ENCODE peak calls at places on chromosome 5, in seven cellular contexts. R, J, S, Q, E, W and O are unnamed samples. For H3K27me3, the result is how much of the 10 kb centered on the place peaks cover.

GRCh38 chr5:143698534-143698933 is 113.4 kb upstream of the HMHB1 start:
- DNase-seq in Q (no peak), W (no peak), R (no peak), J (no peak), S (no peak), E (no peak), O (no peak)

GRCh38 chr5:7808998-7809397 is 41.9 kb downstream of the CFAP90 start:
- DNase-seq in W (no peak), R (no peak), E (no peak), J (no peak), S (no peak), Q (no peak), O (no peak)

GRCh38 chr5:15933481-15934207 is 245.9 kb downstream of the MARCHF11 start:
- DNase-seq in E (no peak), J (no peak), S (no peak), R (no peak), W (no peak), Q (no peak), O (no peak)

GRCh38 chr5:95583992-95584391 is 29.1 kb downstream of the ARSK start:
- DNase-seq in E (no peak), S (no peak), Q (no peak), R (no peak), W (no peak), J (no peak), O (no peak)

GRCh38 chr5:97735209-97735608 is 552.2 kb upstream of the RIOK2 start:
- DNase-seq in S (no peak), W (no peak), Q (no peak), R (no peak), J (no peak), E (no peak), O (no peak)

GRCh38 chr5:156325671-156326070 is 1.3 kb upstream of the SGCD start:
- DNase-seq in E (no peak), S (no peak), Q (no peak), R (no peak), J (no peak), W (no peak), O (no peak)

GRCh38 chr5:51382759-51383493 is at the start of gene ISL1:
- DNase-seq in E (no peak), Q (peak), W (no peak), J (peak), S (no peak), R (no peak), O (no peak)

GRCh38 chr5:140245354-140245753 is 57.5 kb downstream of the PFDN1 start:
- DNase-seq in R (no peak), W (no peak), Q (no peak), E (no peak), J (no peak), S (no peak), O (peak)

GRCh38 chr5:141517902-141518610 is 29.2 kb downstream of the PCDHGC5 start:
- DNase-seq in R (no peak), S (no peak), W (no peak), Q (no peak), J (peak), E (no peak), O (no peak)

GRCh38 chr5:143887302-143887638 is 75.3 kb downstream of the HMHB1 start:
- DNase-seq in J (no peak), E (peak), R (peak), W (no peak), Q (no peak), S (peak), O (peak)

GRCh38 chr5:131393498-131393968 is 129.7 kb downstream of the CDC42SE2 start:
- DNase-seq in E (no peak), S (no peak), Q (no peak), J (no peak), W (no peak), R (no peak), O (no peak)

DNA sequence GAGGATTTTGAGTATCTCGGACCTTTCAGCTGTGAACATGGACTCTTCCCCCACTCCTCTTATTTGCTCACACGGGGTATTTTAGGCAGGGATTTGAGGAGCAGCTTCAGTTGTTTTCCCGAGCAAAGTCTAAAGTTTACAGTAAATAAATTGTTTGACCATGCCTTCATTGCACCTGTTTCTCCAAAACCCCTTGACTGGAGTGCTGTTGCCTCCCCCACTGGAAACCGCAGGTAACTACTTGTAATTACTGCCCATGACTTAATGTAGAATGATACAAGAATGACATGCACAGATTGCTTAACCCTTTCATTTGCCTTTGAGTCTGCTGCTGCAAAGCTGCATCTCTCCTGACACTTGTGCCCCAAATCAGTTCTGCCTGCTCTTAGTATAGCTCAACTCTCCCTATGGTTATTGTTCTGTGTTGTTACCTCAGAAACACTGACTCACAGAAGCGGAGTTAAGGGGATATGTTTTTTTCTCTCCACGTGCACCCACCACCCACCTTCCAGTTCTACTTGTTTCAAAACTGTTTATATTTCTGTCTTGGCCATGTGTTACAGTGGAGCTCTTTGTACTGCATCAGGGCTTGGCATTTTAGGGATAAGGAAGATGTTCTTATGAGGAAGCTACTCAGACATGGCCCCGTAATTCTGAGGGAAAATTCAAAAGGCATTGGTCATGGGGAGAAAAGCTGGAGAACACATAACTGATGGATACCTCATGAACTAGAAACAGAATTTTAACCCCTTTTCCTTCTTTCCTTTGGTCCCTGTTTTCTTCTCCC is 2.2 kb downstream of the ADRB2 start:
- DNase-seq in S (no peak), Q (no peak), E (no peak), W (no peak), J (no peak), R (no peak), O (peak)
- H3K4me3 ChIP-seq in S (peak), Q (peak), E (peak), W (no peak), J (peak), R (peak), O (peak)

DNA sequence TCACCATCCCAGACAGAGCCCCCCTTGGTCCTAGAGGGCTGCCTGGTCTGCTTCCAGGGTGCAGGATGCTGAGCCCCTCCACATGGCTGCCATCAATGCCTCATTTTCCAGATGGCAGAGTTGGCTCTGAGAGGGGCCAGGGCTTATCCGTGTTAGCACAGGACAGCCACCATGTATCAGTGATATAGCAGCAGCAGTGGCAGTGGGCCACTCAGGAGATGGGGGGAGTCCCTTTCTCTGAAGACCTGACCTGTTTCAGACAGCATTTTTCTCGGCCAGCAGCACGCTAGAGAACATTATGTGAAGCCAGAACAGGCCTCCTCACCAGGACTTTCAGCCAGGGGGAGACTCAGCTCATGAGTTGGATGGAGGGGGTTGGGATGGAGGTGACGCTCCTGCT is 1.6 kb upstream of the SMIM32 start:
- DNase-seq in S (no peak), J (peak), Q (no peak), W (no peak), R (no peak), E (no peak), O (no peak)
- H3K27me3 ChIP-seq in S (under half), J (half or more), Q (under half), W (under half), R (under half), E (half or more), O (under half)

GRCh38 chr5:14158890-14159666 is 15.9 kb downstream of the TRIO start:
- DNase-seq in W (no peak), S (no peak), E (no peak), J (no peak), Q (no peak), R (no peak), O (no peak)

GRCh38 chr5:14160116-14160515 is 17.0 kb downstream of the TRIO start:
- DNase-seq in Q (no peak), J (no peak), R (no peak), S (no peak), E (no peak), W (no peak), O (no peak)

GRCh38 chr5:14164164-14164720 is 21.1 kb downstream of the TRIO start:
- DNase-seq in R (no peak), Q (no peak), W (no peak), J (no peak), S (no peak), E (no peak), O (no peak)

GRCh38 chr5:14164764-14165163 is 21.6 kb downstream of the TRIO start:
- DNase-seq in S (no peak), W (no peak), Q (no peak), E (no peak), R (no peak), J (peak), O (no peak)

DNA sequence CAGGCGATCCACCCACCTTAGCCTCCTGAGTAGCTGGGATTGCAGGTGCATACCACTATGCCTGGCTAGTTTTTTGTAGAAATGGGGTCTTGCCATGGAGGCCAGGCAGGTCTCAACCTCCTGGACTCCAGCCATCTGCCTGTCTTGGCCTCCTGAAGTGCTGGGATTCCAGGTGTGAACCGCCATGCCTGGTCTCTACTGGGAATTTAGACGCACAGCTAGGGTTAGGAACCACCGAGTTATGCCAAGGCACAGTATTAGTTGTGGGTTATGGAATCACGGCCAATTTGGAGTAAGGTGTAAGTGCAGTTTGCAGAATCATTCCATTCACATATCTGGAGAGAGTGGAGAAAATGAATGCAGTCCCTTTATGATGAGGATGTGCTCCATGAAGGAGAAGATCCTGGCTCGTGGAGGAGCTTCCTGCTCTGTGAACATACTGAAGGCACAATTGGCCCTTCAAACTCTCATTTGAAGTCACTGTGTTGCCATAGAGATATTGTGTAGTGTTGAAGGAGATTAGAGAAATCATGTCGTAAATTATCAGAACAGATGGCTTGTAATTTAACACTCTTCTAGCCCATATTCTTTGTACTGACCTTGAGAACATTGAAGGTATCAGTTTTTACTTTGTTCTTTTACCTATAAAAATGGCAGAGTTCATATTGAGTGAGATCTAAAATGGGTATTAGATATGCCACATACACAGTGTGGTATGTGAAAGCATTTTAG is 18.8 kb downstream of the TRIO start:
- DNase-seq in S (no peak), W (no peak), Q (no peak), J (no peak), E (no peak), R (no peak), O (no peak)
- H3K27ac ChIP-seq in S (no peak), W (no peak), Q (no peak), J (no peak), E (no peak), R (no peak), O (no peak)

DNA sequence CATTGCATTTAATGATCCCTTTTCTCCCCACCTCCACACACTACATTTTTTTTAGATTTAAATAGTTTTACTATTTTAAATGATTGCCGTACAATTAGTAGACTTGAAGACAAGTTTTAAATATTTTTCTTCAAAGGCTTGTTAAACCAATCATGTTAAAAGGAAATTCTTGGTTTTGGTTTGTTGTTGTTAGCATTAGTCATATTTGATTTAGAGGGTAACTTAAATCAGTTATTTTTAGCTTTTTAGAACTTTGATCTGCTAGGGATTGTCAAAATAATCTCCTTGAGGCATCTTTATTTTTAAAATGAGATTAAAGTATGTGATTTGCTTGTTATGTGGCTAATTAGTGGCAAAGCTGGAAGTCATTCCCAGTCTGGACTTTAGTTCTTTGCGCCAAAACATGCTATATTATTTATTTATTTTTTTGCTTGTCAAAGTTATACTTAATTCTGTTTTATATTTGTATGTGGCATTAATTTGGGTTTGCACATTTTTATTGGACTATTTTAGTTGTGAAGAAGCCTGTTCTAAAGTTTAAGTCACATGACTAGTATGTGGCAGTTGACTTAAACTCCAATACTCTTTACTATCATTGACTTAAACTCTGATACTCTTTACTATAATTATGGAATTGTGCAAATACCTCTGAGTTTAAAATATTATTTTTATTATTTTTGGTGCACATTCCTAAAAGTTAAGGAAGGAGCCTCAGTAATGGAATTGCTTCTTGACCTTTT is 14.7 kb downstream of the ITGA1 start:
- DNase-seq in W (no peak), S (no peak), Q (no peak), J (no peak), R (no peak), E (no peak), O (no peak)
- H3K4me3 ChIP-seq in W (peak), S (peak), Q (peak), J (peak), R (no peak), E (peak), O (peak)

DNA sequence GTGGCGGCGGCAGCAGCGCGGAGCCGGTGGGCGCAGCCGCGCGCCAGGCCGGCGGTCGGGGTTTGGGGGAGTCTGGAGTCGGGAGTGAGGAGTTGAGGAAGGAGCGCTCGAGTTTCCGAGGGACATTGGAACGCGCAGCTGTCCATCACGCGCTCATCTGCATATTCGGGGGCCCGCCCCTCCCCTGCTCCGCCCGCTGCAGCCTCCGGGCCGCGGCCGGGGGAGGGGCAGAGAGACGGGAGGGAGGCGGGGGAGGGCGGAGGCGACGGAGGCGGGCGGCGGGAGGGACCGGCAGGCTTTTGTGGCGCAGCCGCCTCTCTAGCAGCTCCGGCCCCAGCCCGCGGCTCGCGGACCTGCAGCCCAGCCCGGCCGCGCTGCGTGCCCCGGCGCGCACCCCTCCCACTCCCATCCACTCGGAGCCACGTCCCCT is at the start of gene IRX2:
- DNase-seq in S (no peak), Q (peak), J (peak), W (no peak), R (peak), E (peak), O (no peak)
- H3K27me3 ChIP-seq in S (under half), Q (half or more), J (under half), W (under half), R (under half), E (half or more), O (under half)